ENCODE peak calls at places on chromosomes 2 and 18, in seven cellular contexts. One of them, this sample, is unnamed.

GRCh38 chr2:121202541-121203310 is 82.3 kb downstream of the TFCP2L1 start:
- DNase-seq in cardiac muscle cell: no peak
- DNase-seq in kidney: no peak
- DNase-seq in adrenal gland: no peak
- DNase-seq in GM12878: no peak
- DNase-seq in cardiac fibroblast: no peak
- DNase-seq in kidney epithelial cell: no peak
- DNase-seq in this sample: no peak

GRCh38 chr2:24049485-24050021 is at the start of gene FKBP1B:
- DNase-seq in adrenal gland: peak
- DNase-seq in kidney: peak
- DNase-seq in cardiac muscle cell: peak
- DNase-seq in kidney epithelial cell: peak
- DNase-seq in GM12878: no peak
- DNase-seq in cardiac fibroblast: peak
- DNase-seq in this sample: peak

GRCh38 chr2:223285505-223286265 is 233.7 kb downstream of the KCNE4 start:
- DNase-seq in cardiac fibroblast: no peak
- DNase-seq in adrenal gland: no peak
- DNase-seq in cardiac muscle cell: no peak
- DNase-seq in kidney: peak
- DNase-seq in GM12878: no peak
- DNase-seq in kidney epithelial cell: no peak
- DNase-seq in this sample: no peak

GRCh38 chr2:189579585-189579984 is 1.0 kb downstream of the SLC40A1 start:
- DNase-seq in GM12878: no peak
- DNase-seq in kidney: no peak
- DNase-seq in cardiac fibroblast: peak
- DNase-seq in kidney epithelial cell: no peak
- DNase-seq in adrenal gland: no peak
- DNase-seq in cardiac muscle cell: no peak
- DNase-seq in this sample: no peak

GRCh38 chr2:6538607-6539006 is 327.1 kb downstream of the CMPK2 start:
- DNase-seq in adrenal gland: no peak
- DNase-seq in kidney: no peak
- DNase-seq in kidney epithelial cell: no peak
- DNase-seq in cardiac fibroblast: no peak
- DNase-seq in GM12878: no peak
- DNase-seq in cardiac muscle cell: no peak
- DNase-seq in this sample: no peak

GRCh38 chr2:108786354-108787208 is at the start of gene CCDC138:
- DNase-seq in kidney: peak
- DNase-seq in cardiac fibroblast: peak
- DNase-seq in adrenal gland: peak
- DNase-seq in cardiac muscle cell: peak
- DNase-seq in GM12878: peak
- DNase-seq in kidney epithelial cell: peak
- DNase-seq in this sample: peak

GRCh38 chr2:96464061-96464460 is 41.1 kb downstream of the NEURL3 start:
- DNase-seq in cardiac fibroblast: no peak
- DNase-seq in cardiac muscle cell: no peak
- DNase-seq in kidney epithelial cell: no peak
- DNase-seq in GM12878: no peak
- DNase-seq in kidney: no peak
- DNase-seq in adrenal gland: no peak
- DNase-seq in this sample: no peak

GRCh38 chr2:83784315-83784714 is 674.8 kb downstream of the SUCLG1 start:
- DNase-seq in kidney epithelial cell: no peak
- DNase-seq in cardiac muscle cell: no peak
- DNase-seq in cardiac fibroblast: no peak
- DNase-seq in kidney: no peak
- DNase-seq in adrenal gland: no peak
- DNase-seq in GM12878: no peak
- DNase-seq in this sample: no peak

GRCh38 chr18:72541871-72542690 is 2.1 kb downstream of the CBLN2 start:
- DNase-seq in adrenal gland: no peak
- DNase-seq in kidney: no peak
- DNase-seq in cardiac muscle cell: peak
- DNase-seq in cardiac fibroblast: no peak
- DNase-seq in kidney epithelial cell: no peak
- DNase-seq in GM12878: no peak
- DNase-seq in this sample: no peak

DNA sequence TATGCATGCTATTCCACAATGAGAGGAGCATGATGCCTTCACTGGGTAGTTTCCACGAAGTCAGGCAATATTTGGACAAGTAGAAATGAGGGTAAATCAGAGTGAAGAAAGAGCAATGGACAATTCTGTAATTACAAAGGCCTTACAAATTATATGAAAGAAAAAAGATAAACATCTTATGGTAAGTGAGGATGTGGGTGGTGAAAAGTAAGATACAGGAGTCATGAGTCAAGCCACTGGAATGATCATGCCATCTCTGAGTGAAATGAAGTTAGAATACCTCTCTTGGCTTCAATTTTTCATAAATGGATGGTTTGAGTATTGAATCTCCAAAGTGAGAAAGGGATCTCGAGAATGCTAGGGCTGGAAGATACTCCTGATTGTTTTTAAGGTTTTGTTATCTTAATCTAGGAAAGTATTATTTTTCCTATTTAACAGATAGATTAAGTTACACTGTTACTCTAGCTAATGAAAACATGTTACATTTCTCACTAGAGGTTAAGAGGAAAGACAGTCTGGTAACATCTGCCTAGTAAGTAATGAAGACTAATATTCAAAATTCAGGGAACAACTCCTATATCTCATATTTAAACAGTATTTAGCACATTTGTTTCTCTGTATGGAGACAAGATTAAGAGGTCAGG is 2.1 kb downstream of the GALNT3 start:
- DNase-seq in cardiac fibroblast: peak
- DNase-seq in kidney epithelial cell: no peak
- DNase-seq in cardiac muscle cell: no peak
- DNase-seq in GM12878: no peak
- DNase-seq in adrenal gland: no peak
- DNase-seq in kidney: no peak
- DNase-seq in this sample: no peak
- H3K4me3 ChIP-seq in cardiac fibroblast: no peak
- H3K4me3 ChIP-seq in kidney epithelial cell: no peak
- H3K4me3 ChIP-seq in cardiac muscle cell: no peak
- H3K4me3 ChIP-seq in GM12878: no peak
- H3K4me3 ChIP-seq in adrenal gland: no peak
- H3K4me3 ChIP-seq in kidney: no peak
- H3K4me3 ChIP-seq in this sample: no peak

DNA sequence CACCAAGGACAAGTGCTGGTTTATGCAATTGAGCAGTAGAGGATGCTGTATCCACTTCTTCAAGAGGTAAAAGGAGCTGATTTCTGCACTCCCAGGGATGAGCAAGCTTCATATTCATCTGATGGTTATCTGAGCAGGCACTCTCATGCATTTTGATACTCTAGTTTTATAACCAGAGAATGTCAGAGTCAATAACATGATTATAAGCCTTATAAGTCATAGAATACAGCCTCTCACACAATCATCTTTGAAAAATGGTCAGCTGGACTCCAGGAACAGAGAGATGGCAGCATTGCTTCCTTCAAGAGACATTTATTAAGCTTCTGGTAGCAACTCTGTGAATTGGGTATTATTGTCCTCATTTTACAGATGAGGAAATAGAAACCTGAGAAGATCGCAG is 167.1 kb downstream of the SLC8A1 start:
- DNase-seq in adrenal gland: no peak
- DNase-seq in kidney: no peak
- DNase-seq in GM12878: no peak
- DNase-seq in kidney epithelial cell: no peak
- DNase-seq in cardiac fibroblast: peak
- DNase-seq in cardiac muscle cell: no peak
- DNase-seq in this sample: no peak
- TF ChIP-seq CTCF in adrenal gland: no peak
- TF ChIP-seq CTCF in kidney: no peak
- TF ChIP-seq CTCF in GM12878: no peak
- TF ChIP-seq CTCF in kidney epithelial cell: no peak
- TF ChIP-seq CTCF in cardiac fibroblast: peak
- TF ChIP-seq CTCF in cardiac muscle cell: peak
- TF ChIP-seq CTCF in this sample: no peak

GRCh38 chr2:236568922-236569592 is 568 bp upstream of the ACKR3 start:
- DNase-seq in cardiac muscle cell: no peak
- DNase-seq in GM12878: no peak
- DNase-seq in kidney epithelial cell: no peak
- DNase-seq in kidney: no peak
- DNase-seq in cardiac fibroblast: no peak
- DNase-seq in adrenal gland: no peak
- DNase-seq in this sample: no peak
- H3K4me3 ChIP-seq in cardiac muscle cell: peak
- H3K4me3 ChIP-seq in GM12878: peak
- H3K4me3 ChIP-seq in kidney epithelial cell: no peak
- H3K4me3 ChIP-seq in kidney: peak
- H3K4me3 ChIP-seq in cardiac fibroblast: no peak
- H3K4me3 ChIP-seq in adrenal gland: no peak
- H3K4me3 ChIP-seq in this sample: peak

GRCh38 chr2:10331033-10331701 is 28.5 kb downstream of the HPCAL1 start:
- DNase-seq in adrenal gland: peak
- DNase-seq in cardiac muscle cell: no peak
- DNase-seq in kidney epithelial cell: no peak
- DNase-seq in GM12878: peak
- DNase-seq in kidney: peak
- DNase-seq in cardiac fibroblast: peak
- DNase-seq in this sample: peak
- TF ChIP-seq CTCF in adrenal gland: no peak
- TF ChIP-seq CTCF in cardiac muscle cell: no peak
- TF ChIP-seq CTCF in kidney epithelial cell: no peak
- TF ChIP-seq CTCF in GM12878: no peak
- TF ChIP-seq CTCF in kidney: no peak
- TF ChIP-seq CTCF in cardiac fibroblast: no peak
- TF ChIP-seq CTCF in this sample: no peak

GRCh38 chr2:30223413-30223874 is 7.9 kb upstream of the LBH start:
- DNase-seq in kidney epithelial cell: no peak
- DNase-seq in kidney: no peak
- DNase-seq in adrenal gland: peak
- DNase-seq in cardiac muscle cell: no peak
- DNase-seq in cardiac fibroblast: no peak
- DNase-seq in GM12878: peak
- DNase-seq in this sample: peak
- H3K4me3 ChIP-seq in kidney epithelial cell: no peak
- H3K4me3 ChIP-seq in kidney: no peak
- H3K4me3 ChIP-seq in adrenal gland: no peak
- H3K4me3 ChIP-seq in cardiac muscle cell: no peak
- H3K4me3 ChIP-seq in cardiac fibroblast: no peak
- H3K4me3 ChIP-seq in GM12878: no peak
- H3K4me3 ChIP-seq in this sample: no peak

DNA sequence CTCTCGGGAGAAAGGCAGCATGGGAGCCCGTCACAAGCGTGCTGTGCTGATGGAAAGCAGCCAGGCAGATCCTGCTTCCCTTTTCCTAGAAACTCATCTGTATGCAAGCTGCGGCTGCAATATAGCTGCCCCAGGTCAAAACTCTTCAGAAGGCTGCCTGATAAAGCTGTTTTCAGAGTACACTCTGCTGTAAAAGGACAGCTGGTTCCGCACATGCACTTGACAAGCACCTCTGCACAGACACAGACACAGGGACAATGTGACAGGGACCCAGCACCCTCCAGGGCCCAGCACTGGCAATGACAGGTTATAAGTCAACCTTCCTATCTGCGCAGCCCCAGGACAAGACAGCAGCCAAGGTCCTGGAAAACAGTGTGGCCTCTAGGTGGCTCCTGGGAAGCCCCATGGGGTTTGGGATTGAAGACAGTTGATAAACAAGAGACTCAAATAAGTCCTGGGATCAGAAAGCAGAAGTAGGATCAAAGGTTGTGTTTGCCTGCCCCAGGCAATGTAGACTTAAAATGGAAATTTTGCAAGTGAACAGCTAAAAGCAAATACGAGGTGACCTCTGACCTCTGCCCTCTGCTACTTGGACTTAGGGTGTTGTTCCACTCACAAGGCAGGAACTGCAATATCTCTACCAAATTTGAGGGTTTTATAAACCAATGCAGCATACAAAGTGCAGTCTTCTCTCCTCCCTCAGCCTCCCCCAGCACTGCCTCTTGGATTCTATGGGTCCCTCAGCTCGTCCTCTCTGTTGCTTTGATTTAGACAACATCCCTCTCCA is 16.9 kb downstream of the SLC66A2 start:
- DNase-seq in kidney: peak
- DNase-seq in cardiac fibroblast: no peak
- DNase-seq in adrenal gland: peak
- DNase-seq in kidney epithelial cell: no peak
- DNase-seq in cardiac muscle cell: peak
- DNase-seq in GM12878: no peak
- DNase-seq in this sample: no peak
- TF ChIP-seq CTCF in kidney: no peak
- TF ChIP-seq CTCF in cardiac fibroblast: no peak
- TF ChIP-seq CTCF in adrenal gland: no peak
- TF ChIP-seq CTCF in kidney epithelial cell: no peak
- TF ChIP-seq CTCF in cardiac muscle cell: no peak
- TF ChIP-seq CTCF in GM12878: no peak
- TF ChIP-seq CTCF in this sample: no peak

DNA sequence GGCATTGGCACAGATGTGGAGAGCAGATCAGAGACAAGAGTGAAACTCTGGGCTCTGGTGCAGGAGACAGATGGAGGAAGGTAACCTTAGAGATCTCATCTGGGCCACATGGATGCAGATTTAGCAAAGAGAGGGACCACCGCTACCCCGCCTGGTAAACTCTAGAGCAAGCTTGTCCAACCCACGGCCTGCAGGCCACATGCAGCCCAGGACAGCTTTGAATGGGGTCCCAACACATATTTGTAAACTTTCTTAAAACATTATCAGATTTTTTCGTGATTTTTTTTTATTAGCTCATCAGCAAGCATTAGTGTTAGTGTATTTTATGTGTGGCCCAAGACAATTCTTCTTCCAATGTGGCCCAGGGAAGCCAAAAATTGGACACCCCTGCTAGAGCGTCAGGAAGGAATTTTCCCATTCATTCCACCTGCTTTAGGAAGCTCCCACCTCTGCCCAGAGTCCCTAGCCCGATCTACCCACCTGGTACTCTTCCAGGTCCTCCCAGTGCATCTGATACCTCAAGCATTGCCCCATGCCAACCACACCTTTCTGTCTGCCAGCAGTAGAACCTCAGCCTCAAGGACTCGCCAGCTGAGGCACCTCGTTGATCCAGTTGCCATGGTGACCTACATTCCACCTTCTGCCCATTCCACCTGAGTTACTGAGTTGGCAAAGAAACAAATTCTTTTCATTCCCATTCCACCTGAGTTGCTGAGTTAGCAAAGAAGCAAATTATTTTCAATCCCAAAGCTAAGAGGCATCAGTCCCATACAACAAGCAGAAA is at the start of gene CIB4:
- DNase-seq in kidney: no peak
- DNase-seq in cardiac muscle cell: no peak
- DNase-seq in adrenal gland: peak
- DNase-seq in cardiac fibroblast: no peak
- DNase-seq in GM12878: no peak
- DNase-seq in kidney epithelial cell: peak
- DNase-seq in this sample: no peak
- H3K4me3 ChIP-seq in kidney: no peak
- H3K4me3 ChIP-seq in cardiac muscle cell: no peak
- H3K4me3 ChIP-seq in adrenal gland: no peak
- H3K4me3 ChIP-seq in cardiac fibroblast: no peak
- H3K4me3 ChIP-seq in GM12878: no peak
- H3K4me3 ChIP-seq in kidney epithelial cell: no peak
- H3K4me3 ChIP-seq in this sample: no peak

This sample was measured in GM12865.